ENCODE peak calls at places on chromosomes 3 and 15, in nine cellular contexts. One of them, this sample, is unnamed.

GRCh38 chr3:16148783-16149182 is 25.7 kb upstream of the GALNT15 start:
- DNase-seq in GM10248: no peak
- DNase-seq in glutamatergic neuron: no peak
- DNase-seq in OCI-LY7: no peak
- DNase-seq in lower lobe of right lung: no peak
- DNase-seq in HFFc6: peak; percentile 25
- DNase-seq in cardiac fibroblast: peak; percentile 96
- DNase-seq in BJ: peak; percentile 70
- DNase-seq in AG04450: peak; percentile 92
- DNase-seq in this sample: no peak

GRCh38 chr3:36540898-36541518 is 160.7 kb downstream of the STAC start:
- DNase-seq in GM10248: no peak
- DNase-seq in glutamatergic neuron: peak; percentile 51
- DNase-seq in OCI-LY7: no peak
- DNase-seq in lower lobe of right lung: no peak
- DNase-seq in HFFc6: no peak
- DNase-seq in cardiac fibroblast: peak; percentile 69
- DNase-seq in BJ: no peak
- DNase-seq in AG04450: no peak
- DNase-seq in this sample: peak; percentile 4

GRCh38 chr3:141452045-141452444 is 34.8 kb upstream of the RASA2 start:
- DNase-seq in GM10248: peak; percentile 67
- DNase-seq in glutamatergic neuron: no peak
- DNase-seq in OCI-LY7: peak; percentile 84
- DNase-seq in lower lobe of right lung: no peak
- DNase-seq in HFFc6: peak; percentile 56
- DNase-seq in cardiac fibroblast: peak; percentile 78
- DNase-seq in BJ: no peak
- DNase-seq in AG04450: no peak
- DNase-seq in this sample: peak; percentile 35

GRCh38 chr3:131361464-131362421 is 19.8 kb upstream of the NUDT16 start:
- DNase-seq in GM10248: peak; percentile 92
- DNase-seq in glutamatergic neuron: peak; percentile 69
- DNase-seq in OCI-LY7: no peak
- DNase-seq in lower lobe of right lung: peak; percentile 99
- DNase-seq in HFFc6: no peak
- DNase-seq in cardiac fibroblast: peak; percentile 33
- DNase-seq in BJ: no peak
- DNase-seq in AG04450: no peak
- DNase-seq in this sample: peak; percentile 78

GRCh38 chr3:126356373-126357298 is 572 bp downstream of the KLF15 start:
- DNase-seq in GM10248: no peak
- DNase-seq in glutamatergic neuron: peak; percentile 35
- DNase-seq in OCI-LY7: peak; percentile 40
- DNase-seq in lower lobe of right lung: peak; percentile 69
- DNase-seq in HFFc6: no peak
- DNase-seq in cardiac fibroblast: peak; percentile 7
- DNase-seq in BJ: no peak
- DNase-seq in AG04450: no peak
- DNase-seq in this sample: no peak

GRCh38 chr3:194136519-194137313 is 768 bp downstream of the HES1 start:
- DNase-seq in GM10248: no peak
- DNase-seq in glutamatergic neuron: peak; percentile 44
- DNase-seq in OCI-LY7: peak; percentile 58
- DNase-seq in lower lobe of right lung: peak; percentile 61
- DNase-seq in HFFc6: peak; percentile 78
- DNase-seq in cardiac fibroblast: peak; percentile 87
- DNase-seq in BJ: peak; percentile 65
- DNase-seq in AG04450: peak; percentile 38
- DNase-seq in this sample: no peak

GRCh38 chr15:65945616-65946015 is 76.3 kb downstream of the RAB11A start:
- DNase-seq in GM10248: no peak
- DNase-seq in glutamatergic neuron: no peak
- DNase-seq in OCI-LY7: peak; percentile 24
- DNase-seq in lower lobe of right lung: no peak
- DNase-seq in HFFc6: no peak
- DNase-seq in cardiac fibroblast: no peak
- DNase-seq in BJ: no peak
- DNase-seq in AG04450: no peak
- DNase-seq in this sample: no peak

GRCh38 chr3:63132456-63133250 is 145.5 kb upstream of the SYNPR start:
- DNase-seq in GM10248: no peak
- DNase-seq in glutamatergic neuron: no peak
- DNase-seq in OCI-LY7: no peak
- DNase-seq in lower lobe of right lung: no peak
- DNase-seq in HFFc6: no peak
- DNase-seq in cardiac fibroblast: no peak
- DNase-seq in BJ: no peak
- DNase-seq in AG04450: no peak
- DNase-seq in this sample: no peak

GRCh38 chr3:124409650-124410275 is 320.5 kb upstream of the UMPS start:
- DNase-seq in GM10248: no peak
- DNase-seq in glutamatergic neuron: no peak
- DNase-seq in OCI-LY7: no peak
- DNase-seq in lower lobe of right lung: no peak
- DNase-seq in HFFc6: no peak
- DNase-seq in cardiac fibroblast: peak; percentile 56
- DNase-seq in BJ: no peak
- DNase-seq in AG04450: peak; percentile 15
- DNase-seq in this sample: peak; percentile 40

GRCh38 chr3:157376596-157377300 is 59.9 kb upstream of the PTX3 start:
- DNase-seq in GM10248: no peak
- DNase-seq in glutamatergic neuron: no peak
- DNase-seq in OCI-LY7: no peak
- DNase-seq in lower lobe of right lung: no peak
- DNase-seq in HFFc6: no peak
- DNase-seq in cardiac fibroblast: no peak
- DNase-seq in BJ: no peak
- DNase-seq in AG04450: no peak
- DNase-seq in this sample: no peak

GRCh38 chr15:97563516-97563915 is 397.0 kb upstream of the ARRDC4 start:
- DNase-seq in GM10248: no peak
- DNase-seq in glutamatergic neuron: no peak
- DNase-seq in OCI-LY7: no peak
- DNase-seq in lower lobe of right lung: no peak
- DNase-seq in HFFc6: no peak
- DNase-seq in cardiac fibroblast: no peak
- DNase-seq in BJ: no peak
- DNase-seq in AG04450: no peak
- DNase-seq in this sample: no peak

GRCh38 chr3:171986208-171986607 is 53.2 kb upstream of the FNDC3B start:
- DNase-seq in GM10248: no peak
- DNase-seq in glutamatergic neuron: no peak
- DNase-seq in OCI-LY7: no peak
- DNase-seq in lower lobe of right lung: no peak
- DNase-seq in HFFc6: no peak
- DNase-seq in cardiac fibroblast: no peak
- DNase-seq in BJ: no peak
- DNase-seq in AG04450: no peak
- DNase-seq in this sample: no peak

GRCh38 chr15:94576889-94577533 is 345.6 kb downstream of the MCTP2 start:
- DNase-seq in GM10248: peak; percentile 23
- DNase-seq in glutamatergic neuron: peak; percentile 47
- DNase-seq in OCI-LY7: peak; percentile 64
- DNase-seq in lower lobe of right lung: no peak
- DNase-seq in HFFc6: no peak
- DNase-seq in cardiac fibroblast: peak; percentile 4
- DNase-seq in BJ: no peak
- DNase-seq in AG04450: no peak
- DNase-seq in this sample: peak; percentile 52

GRCh38 chr3:4588410-4588809 is 95.3 kb downstream of the ITPR1 start:
- DNase-seq in GM10248: peak; percentile 23
- DNase-seq in glutamatergic neuron: no peak
- DNase-seq in OCI-LY7: no peak
- DNase-seq in lower lobe of right lung: no peak
- DNase-seq in HFFc6: peak; percentile 69
- DNase-seq in cardiac fibroblast: peak; percentile 74
- DNase-seq in BJ: no peak
- DNase-seq in AG04450: no peak
- DNase-seq in this sample: peak; percentile 7

GRCh38 chr15:36177590-36178281 is 401.7 kb upstream of the CDIN1 start:
- DNase-seq in GM10248: no peak
- DNase-seq in glutamatergic neuron: no peak
- DNase-seq in OCI-LY7: no peak
- DNase-seq in lower lobe of right lung: no peak
- DNase-seq in HFFc6: peak; percentile 17
- DNase-seq in cardiac fibroblast: peak; percentile 12
- DNase-seq in BJ: peak; percentile 20
- DNase-seq in AG04450: no peak
- DNase-seq in this sample: no peak

GRCh38 chr15:90071220-90071807 is 31.0 kb downstream of the IDH2 start:
- DNase-seq in GM10248: peak; percentile 77
- DNase-seq in glutamatergic neuron: peak; percentile 76
- DNase-seq in OCI-LY7: peak; percentile 88
- DNase-seq in lower lobe of right lung: peak; percentile 87
- DNase-seq in HFFc6: peak; percentile 75
- DNase-seq in cardiac fibroblast: peak; percentile 89
- DNase-seq in BJ: peak; percentile 23
- DNase-seq in AG04450: peak; percentile 62
- DNase-seq in this sample: peak; percentile 78

GRCh38 chr3:173217127-173217526 is 76.1 kb upstream of the SPATA16 start:
- DNase-seq in GM10248: no peak
- DNase-seq in glutamatergic neuron: no peak
- DNase-seq in OCI-LY7: no peak
- DNase-seq in lower lobe of right lung: no peak
- DNase-seq in HFFc6: no peak
- DNase-seq in cardiac fibroblast: no peak
- DNase-seq in BJ: no peak
- DNase-seq in AG04450: no peak
- DNase-seq in this sample: no peak

GRCh38 chr3:173216063-173216462 is 75.0 kb upstream of the SPATA16 start:
- DNase-seq in GM10248: no peak
- DNase-seq in glutamatergic neuron: no peak
- DNase-seq in OCI-LY7: no peak
- DNase-seq in lower lobe of right lung: no peak
- DNase-seq in HFFc6: no peak
- DNase-seq in cardiac fibroblast: no peak
- DNase-seq in BJ: no peak
- DNase-seq in AG04450: no peak
- DNase-seq in this sample: no peak

GRCh38 chr3:173225351-173225750 is 84.3 kb upstream of the SPATA16 start:
- DNase-seq in GM10248: no peak
- DNase-seq in glutamatergic neuron: no peak
- DNase-seq in OCI-LY7: no peak
- DNase-seq in lower lobe of right lung: no peak
- DNase-seq in HFFc6: no peak
- DNase-seq in cardiac fibroblast: no peak
- DNase-seq in BJ: no peak
- DNase-seq in AG04450: no peak
- DNase-seq in this sample: no peak

GRCh38 chr3:173221010-173221409 is 80.0 kb upstream of the SPATA16 start:
- DNase-seq in GM10248: no peak
- DNase-seq in glutamatergic neuron: no peak
- DNase-seq in OCI-LY7: peak; percentile 13
- DNase-seq in lower lobe of right lung: no peak
- DNase-seq in HFFc6: no peak
- DNase-seq in cardiac fibroblast: peak; percentile 6
- DNase-seq in BJ: no peak
- DNase-seq in AG04450: no peak
- DNase-seq in this sample: peak; percentile 5
- TF ChIP-seq CTCF in GM10248: peak; percentile 29
- TF ChIP-seq CTCF in glutamatergic neuron: peak; percentile 63
- TF ChIP-seq CTCF in OCI-LY7: peak; percentile 68
- TF ChIP-seq CTCF in lower lobe of right lung: no peak
- TF ChIP-seq CTCF in HFFc6: peak; percentile 66
- TF ChIP-seq CTCF in cardiac fibroblast: peak; percentile 23
- TF ChIP-seq CTCF in BJ: peak; percentile 26
- TF ChIP-seq CTCF in AG04450: peak; percentile 34
- TF ChIP-seq CTCF in this sample: peak; percentile 31

GRCh38 chr3:101521251-101521701 is 8.3 kb upstream of the SENP7 start:
- DNase-seq in GM10248: no peak
- DNase-seq in glutamatergic neuron: no peak
- DNase-seq in OCI-LY7: no peak
- DNase-seq in lower lobe of right lung: no peak
- DNase-seq in HFFc6: no peak
- DNase-seq in cardiac fibroblast: no peak
- DNase-seq in BJ: no peak
- DNase-seq in AG04450: no peak
- DNase-seq in this sample: peak; percentile 30

GRCh38 chr3:101518421-101518871 is 5.4 kb upstream of the SENP7 start:
- DNase-seq in GM10248: peak; percentile 65
- DNase-seq in glutamatergic neuron: no peak
- DNase-seq in OCI-LY7: peak; percentile 38
- DNase-seq in lower lobe of right lung: no peak
- DNase-seq in HFFc6: no peak
- DNase-seq in cardiac fibroblast: peak; percentile 16
- DNase-seq in BJ: no peak
- DNase-seq in AG04450: no peak
- DNase-seq in this sample: peak; percentile 33

GRCh38 chr3:101519685-101520365 is 6.8 kb upstream of the SENP7 start:
- DNase-seq in GM10248: no peak
- DNase-seq in glutamatergic neuron: no peak
- DNase-seq in OCI-LY7: no peak
- DNase-seq in lower lobe of right lung: no peak
- DNase-seq in HFFc6: no peak
- DNase-seq in cardiac fibroblast: no peak
- DNase-seq in BJ: no peak
- DNase-seq in AG04450: no peak
- DNase-seq in this sample: no peak
- TF ChIP-seq CTCF in GM10248: no peak
- TF ChIP-seq CTCF in glutamatergic neuron: no peak
- TF ChIP-seq CTCF in OCI-LY7: no peak
- TF ChIP-seq CTCF in lower lobe of right lung: no peak
- TF ChIP-seq CTCF in HFFc6: no peak
- TF ChIP-seq CTCF in cardiac fibroblast: no peak
- TF ChIP-seq CTCF in BJ: no peak
- TF ChIP-seq CTCF in AG04450: no peak
- TF ChIP-seq CTCF in this sample: no peak

GRCh38 chr3:151210676-151211381 is 7.8 kb upstream of the GPR171 start:
- DNase-seq in GM10248: no peak
- DNase-seq in glutamatergic neuron: no peak
- DNase-seq in OCI-LY7: peak; percentile 7
- DNase-seq in lower lobe of right lung: no peak
- DNase-seq in HFFc6: no peak
- DNase-seq in cardiac fibroblast: peak; percentile 25
- DNase-seq in BJ: no peak
- DNase-seq in AG04450: no peak
- DNase-seq in this sample: no peak
- TF ChIP-seq CTCF in GM10248: peak; percentile 15
- TF ChIP-seq CTCF in glutamatergic neuron: no peak
- TF ChIP-seq CTCF in OCI-LY7: peak; percentile 50
- TF ChIP-seq CTCF in lower lobe of right lung: no peak
- TF ChIP-seq CTCF in HFFc6: peak; percentile 54
- TF ChIP-seq CTCF in cardiac fibroblast: peak; percentile 31
- TF ChIP-seq CTCF in BJ: peak; percentile 8
- TF ChIP-seq CTCF in AG04450: peak; percentile 22
- TF ChIP-seq CTCF in this sample: no peak

DNA sequence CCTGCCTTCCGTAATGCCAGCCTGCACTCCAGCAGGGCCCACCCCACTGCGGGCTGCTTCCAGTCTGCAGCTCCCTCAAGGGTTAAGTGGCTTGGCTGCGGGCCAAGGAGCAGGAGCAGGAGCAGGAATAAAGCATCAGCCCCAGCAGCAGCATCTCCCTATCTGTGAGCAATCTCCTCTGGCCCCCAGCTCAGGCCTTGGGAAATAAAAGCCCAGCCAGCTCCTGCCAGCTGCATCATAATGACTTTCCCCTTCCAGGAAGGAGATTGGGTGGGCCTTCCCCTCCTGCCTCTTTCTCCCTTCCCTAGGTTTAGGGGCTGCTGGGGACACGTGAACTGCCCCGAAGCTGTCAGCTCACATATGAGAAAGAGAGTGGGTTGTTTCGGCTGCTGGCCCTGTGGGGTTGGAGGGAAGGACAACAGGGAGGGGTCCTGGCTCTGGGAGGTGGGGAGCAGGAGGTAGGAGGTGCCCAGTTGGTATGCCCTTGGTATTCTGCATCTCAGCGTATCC is 34.6 kb upstream of the FGD5 start:
- DNase-seq in GM10248: no peak
- DNase-seq in glutamatergic neuron: peak; percentile 77
- DNase-seq in OCI-LY7: no peak
- DNase-seq in lower lobe of right lung: peak; percentile 48
- DNase-seq in HFFc6: no peak
- DNase-seq in cardiac fibroblast: no peak
- DNase-seq in BJ: no peak
- DNase-seq in AG04450: no peak
- DNase-seq in this sample: no peak
- TF ChIP-seq CTCF in GM10248: no peak
- TF ChIP-seq CTCF in glutamatergic neuron: no peak
- TF ChIP-seq CTCF in OCI-LY7: no peak
- TF ChIP-seq CTCF in lower lobe of right lung: no peak
- TF ChIP-seq CTCF in HFFc6: no peak
- TF ChIP-seq CTCF in cardiac fibroblast: no peak
- TF ChIP-seq CTCF in BJ: no peak
- TF ChIP-seq CTCF in AG04450: no peak
- TF ChIP-seq CTCF in this sample: no peak